ENCODE peak calls at places on chromosomes 6 and 20, in ten cellular contexts. One of them, this sample, is unnamed.

GRCh38 chr20:44702776-44703175 is 12.4 kb upstream of the CCN5 start:
- DNase-seq in GM13976: peak; percentile 76
- DNase-seq in nephron progenitor cell: peak; percentile 29
- DNase-seq in uterus: peak; percentile 87
- DNase-seq in AG08396: peak; percentile 81
- DNase-seq in activated gamma-delta T cell treated with Interleukin-2 at 50 U/mL for 16 hours: no peak
- DNase-seq in H7: no peak
- DNase-seq in stimulated activated CD4-positive, alpha-beta T cell treated with anti-CD3 and anti-CD28 coated beads, Interleukin-4, amount 100 ng/mL, for 48 hours: no peak
- DNase-seq in naive thymus-derived CD4-positive, alpha-beta T cell: no peak
- DNase-seq in nucleus accumbens: peak; percentile 85
- DNase-seq in this sample: peak; percentile 95

GRCh38 chr6:167574431-167575097 is 249.7 kb downstream of the TTLL2 start:
- DNase-seq in GM13976: no peak
- DNase-seq in nephron progenitor cell: no peak
- DNase-seq in uterus: no peak
- DNase-seq in AG08396: no peak
- DNase-seq in activated gamma-delta T cell treated with Interleukin-2 at 50 U/mL for 16 hours: no peak
- DNase-seq in H7: peak; percentile 49
- DNase-seq in stimulated activated CD4-positive, alpha-beta T cell treated with anti-CD3 and anti-CD28 coated beads, Interleukin-4, amount 100 ng/mL, for 48 hours: no peak
- DNase-seq in naive thymus-derived CD4-positive, alpha-beta T cell: no peak
- DNase-seq in nucleus accumbens: no peak
- DNase-seq in this sample: no peak

GRCh38 chr6:117485433-117485832 is 3.0 kb downstream of the DCBLD1 start:
- DNase-seq in GM13976: no peak
- DNase-seq in nephron progenitor cell: no peak
- DNase-seq in uterus: no peak
- DNase-seq in AG08396: no peak
- DNase-seq in activated gamma-delta T cell treated with Interleukin-2 at 50 U/mL for 16 hours: no peak
- DNase-seq in H7: no peak
- DNase-seq in stimulated activated CD4-positive, alpha-beta T cell treated with anti-CD3 and anti-CD28 coated beads, Interleukin-4, amount 100 ng/mL, for 48 hours: no peak
- DNase-seq in naive thymus-derived CD4-positive, alpha-beta T cell: no peak
- DNase-seq in nucleus accumbens: no peak
- DNase-seq in this sample: no peak

GRCh38 chr6:41200296-41200900 is 551 bp downstream of the TREML2 start:
- DNase-seq in GM13976: no peak
- DNase-seq in nephron progenitor cell: no peak
- DNase-seq in uterus: no peak
- DNase-seq in AG08396: no peak
- DNase-seq in activated gamma-delta T cell treated with Interleukin-2 at 50 U/mL for 16 hours: peak; percentile 51
- DNase-seq in H7: no peak
- DNase-seq in stimulated activated CD4-positive, alpha-beta T cell treated with anti-CD3 and anti-CD28 coated beads, Interleukin-4, amount 100 ng/mL, for 48 hours: peak; percentile 37
- DNase-seq in naive thymus-derived CD4-positive, alpha-beta T cell: peak; percentile 34
- DNase-seq in nucleus accumbens: no peak
- DNase-seq in this sample: no peak

GRCh38 chr6:25769983-25770382 is 15.4 kb downstream of the SLC17A4 start:
- DNase-seq in GM13976: no peak
- DNase-seq in nephron progenitor cell: no peak
- DNase-seq in uterus: no peak
- DNase-seq in AG08396: no peak
- DNase-seq in activated gamma-delta T cell treated with Interleukin-2 at 50 U/mL for 16 hours: no peak
- DNase-seq in H7: no peak
- DNase-seq in stimulated activated CD4-positive, alpha-beta T cell treated with anti-CD3 and anti-CD28 coated beads, Interleukin-4, amount 100 ng/mL, for 48 hours: no peak
- DNase-seq in naive thymus-derived CD4-positive, alpha-beta T cell: no peak
- DNase-seq in nucleus accumbens: no peak
- DNase-seq in this sample: no peak

GRCh38 chr20:3794701-3795420 is 1.2 kb upstream of the CDC25B start:
- DNase-seq in GM13976: no peak
- DNase-seq in nephron progenitor cell: no peak
- DNase-seq in uterus: no peak
- DNase-seq in AG08396: no peak
- DNase-seq in activated gamma-delta T cell treated with Interleukin-2 at 50 U/mL for 16 hours: no peak
- DNase-seq in H7: peak; percentile 29
- DNase-seq in stimulated activated CD4-positive, alpha-beta T cell treated with anti-CD3 and anti-CD28 coated beads, Interleukin-4, amount 100 ng/mL, for 48 hours: no peak
- DNase-seq in naive thymus-derived CD4-positive, alpha-beta T cell: no peak
- DNase-seq in nucleus accumbens: no peak
- DNase-seq in this sample: no peak

GRCh38 chr6:126388235-126388634 is 48.3 kb downstream of the CENPW start:
- DNase-seq in GM13976: no peak
- DNase-seq in nephron progenitor cell: no peak
- DNase-seq in uterus: no peak
- DNase-seq in AG08396: no peak
- DNase-seq in activated gamma-delta T cell treated with Interleukin-2 at 50 U/mL for 16 hours: no peak
- DNase-seq in H7: no peak
- DNase-seq in stimulated activated CD4-positive, alpha-beta T cell treated with anti-CD3 and anti-CD28 coated beads, Interleukin-4, amount 100 ng/mL, for 48 hours: no peak
- DNase-seq in naive thymus-derived CD4-positive, alpha-beta T cell: no peak
- DNase-seq in nucleus accumbens: no peak
- DNase-seq in this sample: no peak

GRCh38 chr6:14540276-14540675 is 422.7 kb downstream of the CD83 start:
- DNase-seq in GM13976: no peak
- DNase-seq in nephron progenitor cell: no peak
- DNase-seq in uterus: no peak
- DNase-seq in AG08396: no peak
- DNase-seq in activated gamma-delta T cell treated with Interleukin-2 at 50 U/mL for 16 hours: no peak
- DNase-seq in H7: no peak
- DNase-seq in stimulated activated CD4-positive, alpha-beta T cell treated with anti-CD3 and anti-CD28 coated beads, Interleukin-4, amount 100 ng/mL, for 48 hours: no peak
- DNase-seq in naive thymus-derived CD4-positive, alpha-beta T cell: no peak
- DNase-seq in nucleus accumbens: no peak
- DNase-seq in this sample: no peak

GRCh38 chr20:61879303-61879620 is 186.4 kb downstream of the TAF4 start:
- DNase-seq in GM13976: no peak
- DNase-seq in nephron progenitor cell: no peak
- DNase-seq in uterus: no peak
- DNase-seq in AG08396: no peak
- DNase-seq in activated gamma-delta T cell treated with Interleukin-2 at 50 U/mL for 16 hours: no peak
- DNase-seq in H7: no peak
- DNase-seq in stimulated activated CD4-positive, alpha-beta T cell treated with anti-CD3 and anti-CD28 coated beads, Interleukin-4, amount 100 ng/mL, for 48 hours: no peak
- DNase-seq in naive thymus-derived CD4-positive, alpha-beta T cell: no peak
- DNase-seq in nucleus accumbens: no peak
- DNase-seq in this sample: no peak

GRCh38 chr6:37204014-37204751 is 34.2 kb downstream of the PIM1 start:
- DNase-seq in GM13976: no peak
- DNase-seq in nephron progenitor cell: no peak
- DNase-seq in uterus: peak; percentile 41
- DNase-seq in AG08396: no peak
- DNase-seq in activated gamma-delta T cell treated with Interleukin-2 at 50 U/mL for 16 hours: no peak
- DNase-seq in H7: no peak
- DNase-seq in stimulated activated CD4-positive, alpha-beta T cell treated with anti-CD3 and anti-CD28 coated beads, Interleukin-4, amount 100 ng/mL, for 48 hours: no peak
- DNase-seq in naive thymus-derived CD4-positive, alpha-beta T cell: no peak
- DNase-seq in nucleus accumbens: no peak
- DNase-seq in this sample: no peak

GRCh38 chr20:19264191-19264590 is 51.7 kb downstream of the SLC24A3 start:
- DNase-seq in GM13976: no peak
- DNase-seq in nephron progenitor cell: no peak
- DNase-seq in uterus: no peak
- DNase-seq in AG08396: no peak
- DNase-seq in activated gamma-delta T cell treated with Interleukin-2 at 50 U/mL for 16 hours: no peak
- DNase-seq in H7: no peak
- DNase-seq in stimulated activated CD4-positive, alpha-beta T cell treated with anti-CD3 and anti-CD28 coated beads, Interleukin-4, amount 100 ng/mL, for 48 hours: no peak
- DNase-seq in naive thymus-derived CD4-positive, alpha-beta T cell: no peak
- DNase-seq in nucleus accumbens: no peak
- DNase-seq in this sample: no peak

GRCh38 chr6:160141001-160141726 is 19.5 kb downstream of the SLC22A1 start:
- DNase-seq in GM13976: no peak
- DNase-seq in nephron progenitor cell: no peak
- DNase-seq in uterus: peak; percentile 62
- DNase-seq in AG08396: no peak
- DNase-seq in activated gamma-delta T cell treated with Interleukin-2 at 50 U/mL for 16 hours: no peak
- DNase-seq in H7: no peak
- DNase-seq in stimulated activated CD4-positive, alpha-beta T cell treated with anti-CD3 and anti-CD28 coated beads, Interleukin-4, amount 100 ng/mL, for 48 hours: no peak
- DNase-seq in naive thymus-derived CD4-positive, alpha-beta T cell: no peak
- DNase-seq in nucleus accumbens: no peak
- DNase-seq in this sample: no peak

GRCh38 chr6:156718647-156719394 is 58.4 kb upstream of the ARID1B start:
- DNase-seq in GM13976: no peak
- DNase-seq in nephron progenitor cell: no peak
- DNase-seq in uterus: peak; percentile 75
- DNase-seq in AG08396: peak; percentile 71
- DNase-seq in activated gamma-delta T cell treated with Interleukin-2 at 50 U/mL for 16 hours: no peak
- DNase-seq in H7: peak; percentile 24
- DNase-seq in stimulated activated CD4-positive, alpha-beta T cell treated with anti-CD3 and anti-CD28 coated beads, Interleukin-4, amount 100 ng/mL, for 48 hours: no peak
- DNase-seq in naive thymus-derived CD4-positive, alpha-beta T cell: no peak
- DNase-seq in nucleus accumbens: peak; percentile 18
- DNase-seq in this sample: no peak

GRCh38 chr6:166775180-166775922 is 148.3 kb upstream of the RPS6KA2 start:
- DNase-seq in GM13976: peak; percentile 87
- DNase-seq in nephron progenitor cell: peak; percentile 60
- DNase-seq in uterus: peak; percentile 53
- DNase-seq in AG08396: peak; percentile 83
- DNase-seq in activated gamma-delta T cell treated with Interleukin-2 at 50 U/mL for 16 hours: peak; percentile 57
- DNase-seq in H7: peak; percentile 81
- DNase-seq in stimulated activated CD4-positive, alpha-beta T cell treated with anti-CD3 and anti-CD28 coated beads, Interleukin-4, amount 100 ng/mL, for 48 hours: peak; percentile 42
- DNase-seq in naive thymus-derived CD4-positive, alpha-beta T cell: peak; percentile 24
- DNase-seq in nucleus accumbens: peak; percentile 22
- DNase-seq in this sample: peak; percentile 89

GRCh38 chr6:28600188-28600587 is 74.5 kb downstream of the GPX5 start:
- DNase-seq in GM13976: no peak
- DNase-seq in nephron progenitor cell: no peak
- DNase-seq in uterus: no peak
- DNase-seq in AG08396: no peak
- DNase-seq in activated gamma-delta T cell treated with Interleukin-2 at 50 U/mL for 16 hours: no peak
- DNase-seq in H7: no peak
- DNase-seq in stimulated activated CD4-positive, alpha-beta T cell treated with anti-CD3 and anti-CD28 coated beads, Interleukin-4, amount 100 ng/mL, for 48 hours: no peak
- DNase-seq in naive thymus-derived CD4-positive, alpha-beta T cell: no peak
- DNase-seq in nucleus accumbens: no peak
- DNase-seq in this sample: no peak

GRCh38 chr6:26215200-26216014 is 128.2 kb downstream of the HFE start:
- DNase-seq in GM13976: no peak
- DNase-seq in nephron progenitor cell: no peak
- DNase-seq in uterus: no peak
- DNase-seq in AG08396: no peak
- DNase-seq in activated gamma-delta T cell treated with Interleukin-2 at 50 U/mL for 16 hours: no peak
- DNase-seq in H7: no peak
- DNase-seq in stimulated activated CD4-positive, alpha-beta T cell treated with anti-CD3 and anti-CD28 coated beads, Interleukin-4, amount 100 ng/mL, for 48 hours: no peak
- DNase-seq in naive thymus-derived CD4-positive, alpha-beta T cell: no peak
- DNase-seq in nucleus accumbens: no peak
- DNase-seq in this sample: peak; percentile 40

GRCh38 chr20:15061955-15062354 is 724.5 kb upstream of the FLRT3 start:
- DNase-seq in GM13976: no peak
- DNase-seq in nephron progenitor cell: peak; percentile 18
- DNase-seq in uterus: no peak
- DNase-seq in AG08396: no peak
- DNase-seq in activated gamma-delta T cell treated with Interleukin-2 at 50 U/mL for 16 hours: no peak
- DNase-seq in H7: peak; percentile 28
- DNase-seq in stimulated activated CD4-positive, alpha-beta T cell treated with anti-CD3 and anti-CD28 coated beads, Interleukin-4, amount 100 ng/mL, for 48 hours: no peak
- DNase-seq in naive thymus-derived CD4-positive, alpha-beta T cell: no peak
- DNase-seq in nucleus accumbens: no peak
- DNase-seq in this sample: no peak

GRCh38 chr6:111994791-111995190 is 59.1 kb upstream of the CCN6 start:
- DNase-seq in GM13976: no peak
- DNase-seq in nephron progenitor cell: no peak
- DNase-seq in uterus: no peak
- DNase-seq in AG08396: no peak
- DNase-seq in activated gamma-delta T cell treated with Interleukin-2 at 50 U/mL for 16 hours: no peak
- DNase-seq in H7: no peak
- DNase-seq in stimulated activated CD4-positive, alpha-beta T cell treated with anti-CD3 and anti-CD28 coated beads, Interleukin-4, amount 100 ng/mL, for 48 hours: no peak
- DNase-seq in naive thymus-derived CD4-positive, alpha-beta T cell: no peak
- DNase-seq in nucleus accumbens: no peak
- DNase-seq in this sample: no peak

GRCh38 chr6:143822584-143823024 is 20.5 kb upstream of the LTV1 start:
- DNase-seq in GM13976: no peak
- DNase-seq in nephron progenitor cell: no peak
- DNase-seq in uterus: no peak
- DNase-seq in AG08396: peak; percentile 31
- DNase-seq in activated gamma-delta T cell treated with Interleukin-2 at 50 U/mL for 16 hours: no peak
- DNase-seq in H7: no peak
- DNase-seq in stimulated activated CD4-positive, alpha-beta T cell treated with anti-CD3 and anti-CD28 coated beads, Interleukin-4, amount 100 ng/mL, for 48 hours: no peak
- DNase-seq in naive thymus-derived CD4-positive, alpha-beta T cell: no peak
- DNase-seq in nucleus accumbens: no peak
- DNase-seq in this sample: peak; percentile 85

GRCh38 chr20:31835977-31836852 is 9.2 kb downstream of the FOXS1 start:
- DNase-seq in GM13976: peak; percentile 70
- DNase-seq in nephron progenitor cell: no peak
- DNase-seq in uterus: peak; percentile 79
- DNase-seq in AG08396: peak; percentile 92
- DNase-seq in activated gamma-delta T cell treated with Interleukin-2 at 50 U/mL for 16 hours: peak; percentile 23
- DNase-seq in H7: peak; percentile 82
- DNase-seq in stimulated activated CD4-positive, alpha-beta T cell treated with anti-CD3 and anti-CD28 coated beads, Interleukin-4, amount 100 ng/mL, for 48 hours: no peak
- DNase-seq in naive thymus-derived CD4-positive, alpha-beta T cell: no peak
- DNase-seq in nucleus accumbens: peak; percentile 19
- DNase-seq in this sample: peak; percentile 92

GRCh38 chr6:39688494-39688893 is 36.7 kb downstream of the KIF6 start:
- DNase-seq in GM13976: no peak
- DNase-seq in nephron progenitor cell: no peak
- DNase-seq in uterus: no peak
- DNase-seq in AG08396: peak; percentile 17
- DNase-seq in activated gamma-delta T cell treated with Interleukin-2 at 50 U/mL for 16 hours: no peak
- DNase-seq in H7: no peak
- DNase-seq in stimulated activated CD4-positive, alpha-beta T cell treated with anti-CD3 and anti-CD28 coated beads, Interleukin-4, amount 100 ng/mL, for 48 hours: no peak
- DNase-seq in naive thymus-derived CD4-positive, alpha-beta T cell: no peak
- DNase-seq in nucleus accumbens: no peak
- DNase-seq in this sample: no peak

GRCh38 chr20:35306931-35307517 is 14.8 kb upstream of the FAM83C start:
- DNase-seq in GM13976: no peak
- DNase-seq in nephron progenitor cell: peak; percentile 62
- DNase-seq in uterus: no peak
- DNase-seq in AG08396: peak; percentile 49
- DNase-seq in activated gamma-delta T cell treated with Interleukin-2 at 50 U/mL for 16 hours: peak; percentile 14
- DNase-seq in H7: peak; percentile 83
- DNase-seq in stimulated activated CD4-positive, alpha-beta T cell treated with anti-CD3 and anti-CD28 coated beads, Interleukin-4, amount 100 ng/mL, for 48 hours: peak; percentile 15
- DNase-seq in naive thymus-derived CD4-positive, alpha-beta T cell: no peak
- DNase-seq in nucleus accumbens: no peak
- DNase-seq in this sample: peak; percentile 88

GRCh38 chr6:45445749-45446454 is 68.2 kb upstream of the SUPT3H start:
- DNase-seq in GM13976: no peak
- DNase-seq in nephron progenitor cell: no peak
- DNase-seq in uterus: peak; percentile 71
- DNase-seq in AG08396: peak; percentile 80
- DNase-seq in activated gamma-delta T cell treated with Interleukin-2 at 50 U/mL for 16 hours: peak; percentile 10
- DNase-seq in H7: no peak
- DNase-seq in stimulated activated CD4-positive, alpha-beta T cell treated with anti-CD3 and anti-CD28 coated beads, Interleukin-4, amount 100 ng/mL, for 48 hours: no peak
- DNase-seq in naive thymus-derived CD4-positive, alpha-beta T cell: no peak
- DNase-seq in nucleus accumbens: no peak
- DNase-seq in this sample: peak; percentile 98

GRCh38 chr6:101722991-101723579 is 329.6 kb downstream of the GRIK2 start:
- DNase-seq in GM13976: no peak
- DNase-seq in nephron progenitor cell: no peak
- DNase-seq in uterus: no peak
- DNase-seq in AG08396: peak; percentile 3
- DNase-seq in activated gamma-delta T cell treated with Interleukin-2 at 50 U/mL for 16 hours: no peak
- DNase-seq in H7: no peak
- DNase-seq in stimulated activated CD4-positive, alpha-beta T cell treated with anti-CD3 and anti-CD28 coated beads, Interleukin-4, amount 100 ng/mL, for 48 hours: no peak
- DNase-seq in naive thymus-derived CD4-positive, alpha-beta T cell: no peak
- DNase-seq in nucleus accumbens: no peak
- DNase-seq in this sample: no peak

GRCh38 chr6:48471326-48471725 is 360.3 kb upstream of the PTCHD4 start:
- DNase-seq in GM13976: no peak
- DNase-seq in nephron progenitor cell: no peak
- DNase-seq in uterus: no peak
- DNase-seq in AG08396: no peak
- DNase-seq in activated gamma-delta T cell treated with Interleukin-2 at 50 U/mL for 16 hours: no peak
- DNase-seq in H7: no peak
- DNase-seq in stimulated activated CD4-positive, alpha-beta T cell treated with anti-CD3 and anti-CD28 coated beads, Interleukin-4, amount 100 ng/mL, for 48 hours: no peak
- DNase-seq in naive thymus-derived CD4-positive, alpha-beta T cell: no peak
- DNase-seq in nucleus accumbens: no peak
- DNase-seq in this sample: no peak

GRCh38 chr6:153015094-153015645 is 12.7 kb upstream of the MTRF1L start:
- DNase-seq in GM13976: no peak
- DNase-seq in nephron progenitor cell: no peak
- DNase-seq in uterus: no peak
- DNase-seq in AG08396: no peak
- DNase-seq in activated gamma-delta T cell treated with Interleukin-2 at 50 U/mL for 16 hours: no peak
- DNase-seq in H7: no peak
- DNase-seq in stimulated activated CD4-positive, alpha-beta T cell treated with anti-CD3 and anti-CD28 coated beads, Interleukin-4, amount 100 ng/mL, for 48 hours: no peak
- DNase-seq in naive thymus-derived CD4-positive, alpha-beta T cell: no peak
- DNase-seq in nucleus accumbens: no peak
- DNase-seq in this sample: peak; percentile 38

GRCh38 chr6:4607026-4607704 is 169.0 kb upstream of the CDYL start:
- DNase-seq in GM13976: no peak
- DNase-seq in nephron progenitor cell: no peak
- DNase-seq in uterus: peak; percentile 63
- DNase-seq in AG08396: peak; percentile 50
- DNase-seq in activated gamma-delta T cell treated with Interleukin-2 at 50 U/mL for 16 hours: no peak
- DNase-seq in H7: no peak
- DNase-seq in stimulated activated CD4-positive, alpha-beta T cell treated with anti-CD3 and anti-CD28 coated beads, Interleukin-4, amount 100 ng/mL, for 48 hours: no peak
- DNase-seq in naive thymus-derived CD4-positive, alpha-beta T cell: no peak
- DNase-seq in nucleus accumbens: peak; percentile 44
- DNase-seq in this sample: peak; percentile 96

GRCh38 chr6:66265737-66266136 is 558.7 kb upstream of the EYS start:
- DNase-seq in GM13976: no peak
- DNase-seq in nephron progenitor cell: no peak
- DNase-seq in uterus: no peak
- DNase-seq in AG08396: no peak
- DNase-seq in activated gamma-delta T cell treated with Interleukin-2 at 50 U/mL for 16 hours: no peak
- DNase-seq in H7: no peak
- DNase-seq in stimulated activated CD4-positive, alpha-beta T cell treated with anti-CD3 and anti-CD28 coated beads, Interleukin-4, amount 100 ng/mL, for 48 hours: no peak
- DNase-seq in naive thymus-derived CD4-positive, alpha-beta T cell: no peak
- DNase-seq in nucleus accumbens: no peak
- DNase-seq in this sample: no peak